ENCODE peak calls at places on chromosomes 5 and 9, in nine cellular contexts. M is Peyer's patch, N is spleen, K is heart left ventricle, F is suprapubic skin, O is adrenal gland, R is ovary, H is stomach, P is IMR-90. Q is an unnamed sample.

GRCh38 chr9:5364294-5364990 is 24.8 kb upstream of the RLN1 start:
- DNase-seq in K (no peak), H (no peak), O (no peak), F (no peak), R (no peak), M (no peak), N (no peak), P (peak; percentile 46), Q (no peak)

GRCh38 chr5:139723986-139724587 is 71.5 kb upstream of the PSD2 start:
- DNase-seq in M (no peak), R (no peak), P (no peak), F (no peak), H (no peak), O (no peak), N (no peak), K (no peak), Q (no peak)

GRCh38 chr5:124580925-124581821 is 165.3 kb downstream of the ZNF608 start:
- DNase-seq in F (no peak), P (no peak), M (no peak), R (no peak), O (no peak), K (no peak), H (peak; percentile 79), N (no peak), Q (no peak)

GRCh38 chr9:110440161-110440560 is 102.5 kb upstream of the TXNDC8 start:
- DNase-seq in H (no peak), P (peak; percentile 96), O (no peak), R (no peak), F (no peak), N (no peak), K (no peak), M (no peak), Q (no peak)

GRCh38 chr9:114202849-114203248 is 47.5 kb downstream of the COL27A1 start:
- DNase-seq in N (no peak), O (no peak), K (no peak), H (no peak), F (no peak), M (no peak), R (no peak), P (peak; percentile 16), Q (no peak)

GRCh38 chr9:72428329-72428728 is 63.3 kb upstream of the ZFAND5 start:
- DNase-seq in O (no peak), N (no peak), F (no peak), P (peak; percentile 60), K (no peak), R (no peak), H (no peak), M (no peak), Q (no peak)

GRCh38 chr5:139561655-139562451 is 714 bp downstream of the UBE2D2 start:
- DNase-seq in M (peak; percentile 69), F (peak; percentile 81), R (no peak), N (peak; percentile 92), O (peak; percentile 54), K (no peak), P (peak; percentile 34), H (peak; percentile 42), Q (no peak)

GRCh38 chr5:83396662-83397061 is 74.9 kb upstream of the VCAN start:
- DNase-seq in K (no peak), H (no peak), F (no peak), P (no peak), R (no peak), M (no peak), N (no peak), O (no peak), Q (no peak)

GRCh38 chr9:31119882-31120481 is 1264.5 kb upstream of the ACO1 start:
- DNase-seq in N (no peak), M (peak; percentile 52), R (no peak), H (peak; percentile 27), P (no peak), K (no peak), F (no peak), O (peak; percentile 25), Q (no peak)

GRCh38 chr5:74312746-74313145 is 327.8 kb downstream of the ENC1 start:
- DNase-seq in K (no peak), R (no peak), O (no peak), F (no peak), H (no peak), P (peak; percentile 63), M (no peak), N (no peak), Q (no peak)

GRCh38 chr5:15621094-15621493 is 121.1 kb downstream of the FBXL7 start:
- DNase-seq in N (no peak), R (no peak), H (no peak), O (no peak), F (no peak), K (no peak), P (peak; percentile 20), M (no peak), Q (no peak)

GRCh38 chr5:159331099-159331973 is 1.0 kb upstream of the IL12B start:
- DNase-seq in F (peak; percentile 87), O (peak; percentile 68), N (peak; percentile 93), P (peak; percentile 19), R (peak; percentile 37), K (peak; percentile 64), H (peak; percentile 68), M (peak; percentile 87), Q (no peak)

GRCh38 chr5:140821375-140822280 is at the start of gene PCDHA5:
- DNase-seq in P (no peak), O (no peak), F (no peak), K (no peak), R (no peak), M (no peak), N (no peak), H (no peak), Q (no peak)

GRCh38 chr5:67211926-67212325 is 15.3 kb upstream of the CD180 start:
- DNase-seq in O (no peak), H (no peak), K (no peak), P (peak; percentile 87), M (no peak), R (no peak), N (no peak), F (no peak), Q (no peak)

DNA sequence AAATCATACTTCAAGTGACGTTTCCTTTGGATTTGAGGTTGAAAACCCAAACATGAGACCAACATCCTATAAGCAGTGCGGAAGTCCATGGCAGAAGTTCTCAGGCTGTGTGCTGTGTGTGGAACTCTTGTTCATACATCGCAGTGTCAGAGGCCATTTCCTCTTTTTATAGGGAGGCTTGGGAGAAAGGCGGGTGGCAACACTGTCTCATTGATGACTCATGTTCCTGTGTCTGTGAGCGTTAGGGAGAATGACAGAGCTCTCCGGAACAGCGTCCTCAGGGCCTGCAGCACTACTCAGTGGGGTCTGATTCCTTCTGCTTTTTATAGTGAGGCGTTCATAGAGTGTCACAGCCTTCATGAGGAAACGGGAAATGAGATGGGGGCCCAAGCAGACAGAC is 98.8 kb upstream of the BASP1 start:
- DNase-seq in F (no peak), P (peak; percentile 99), O (peak; percentile 55), N (no peak), R (no peak), K (peak; percentile 41), H (peak; percentile 41), M (peak; percentile 68), Q (no peak)
- TF ChIP-seq POLR2A in F (no peak), P (peak; percentile 90), O (no peak), N (no peak), R (no peak), K (no peak), H (no peak), M (no peak), Q (no peak)

DNA sequence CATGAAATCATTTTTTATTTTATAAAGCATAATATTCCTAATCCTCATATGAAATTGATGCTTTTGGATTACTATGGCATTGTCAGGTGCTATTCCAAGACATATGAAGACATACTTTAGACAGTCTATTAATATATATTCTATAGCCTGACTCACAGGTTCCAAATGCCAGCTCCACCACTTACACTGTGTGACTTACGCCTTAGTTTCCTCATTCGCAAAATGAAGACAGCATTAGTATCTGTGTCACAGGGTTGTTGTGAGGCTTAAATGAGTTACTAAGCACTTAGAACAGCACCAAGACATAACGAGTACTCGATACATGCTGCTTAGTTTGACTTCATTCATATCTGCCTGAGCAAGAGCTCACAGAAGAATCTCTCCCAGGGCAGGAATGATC is 132.2 kb upstream of the PTGER4 start:
- DNase-seq in F (no peak), O (no peak), K (no peak), R (no peak), N (no peak), H (no peak), P (no peak), M (no peak), Q (no peak)
- TF ChIP-seq CTCF in F (no peak), O (no peak), K (no peak), R (no peak), N (no peak), H (no peak), P (no peak), M (no peak), Q (no peak)

GRCh38 chr9:130893250-130894101 is 3.1 kb downstream of the QRFP start:
- DNase-seq in P (no peak), N (peak; percentile 87), H (peak; percentile 40), M (no peak), O (peak; percentile 45), K (peak; percentile 63), F (no peak), R (no peak), Q (no peak)

GRCh38 chr9:130890869-130891698 is 5.5 kb downstream of the QRFP start:
- DNase-seq in K (no peak), M (no peak), F (no peak), O (no peak), R (no peak), H (no peak), N (peak; percentile 63), P (no peak), Q (no peak)

GRCh38 chr9:130890124-130890523 is 6.5 kb downstream of the QRFP start:
- DNase-seq in R (no peak), F (no peak), M (no peak), H (no peak), K (no peak), N (no peak), O (no peak), P (no peak), Q (no peak)

GRCh38 chr9:130892503-130893249 is 3.9 kb downstream of the QRFP start:
- DNase-seq in O (no peak), M (no peak), R (no peak), F (no peak), N (peak; percentile 49), K (no peak), H (no peak), P (no peak), Q (no peak)

GRCh38 chr9:130891699-130892502 is 4.7 kb downstream of the QRFP start:
- DNase-seq in K (no peak), M (no peak), F (no peak), P (no peak), N (peak; percentile 49), R (peak; percentile 47), H (no peak), O (no peak), Q (no peak)
- H3K4me1 ChIP-seq in K (no peaks in the 10 kb centered on the region), M (no peaks in the 10 kb centered on the region), F (peaks cover 27% of the 10 kb centered on the region), P (peaks cover 7% of the 10 kb centered on the region), N (peaks cover 8% of the 10 kb centered on the region), R (no peaks in the 10 kb centered on the region), H (peaks cover 29% of the 10 kb centered on the region), O (no peaks in the 10 kb centered on the region), Q (peaks cover 68% of the 10 kb centered on the region)

GRCh38 chr5:134758504-134759341 is at the start of gene DDX46:
- DNase-seq in R (peak; percentile 88), H (peak; percentile 97), K (peak; percentile 91), O (peak; percentile 94), P (peak; percentile 88), N (peak; percentile 99), M (peak; percentile 98), F (peak; percentile 96), Q (peak; percentile 97)
- TF ChIP-seq POLR2A in R (no peak), H (no peak), K (peak; percentile 74), O (peak; percentile 46), P (peak; percentile 84), N (peak; percentile 35), M (peak; percentile 78), F (no peak), Q (no peak)

Q was measured in esophagus muscularis mucosa.